ENCODE peak calls at places on chromosomes 5 and 9, in five cellular contexts. Q is fibroblast of lung, T is IMR-90, P is adipocyte, H is endothelial cell of umbilical vein. E is an unnamed sample.

GRCh38 chr9:26261503-26262330 is 583.5 kb upstream of the TUSC1 start:
- DNase-seq in T (peak; percentile 87), P (peak; percentile 70), H (peak; percentile 93), Q (peak; percentile 90), E (no peak)

GRCh38 chr5:96880402-96881164 is 4.3 kb downstream of the ERAP2 start:
- DNase-seq in P (no peak), T (peak; percentile 87), Q (peak; percentile 75), H (peak; percentile 88), E (no peak)

GRCh38 chr5:75510836-75511434 is 494 bp downstream of the CERT1 start:
- DNase-seq in Q (no peak), T (peak; percentile 15), H (peak; percentile 66), P (peak; percentile 70), E (peak; percentile 23)

GRCh38 chr5:122077451-122078115 is 476 bp downstream of the LOX start:
- DNase-seq in T (no peak), H (peak; percentile 56), P (peak; percentile 68), Q (no peak), E (peak; percentile 39)

GRCh38 chr9:129775443-129775842 is 22.6 kb upstream of the PTGES start:
- DNase-seq in P (no peak), Q (no peak), T (no peak), H (no peak), E (no peak)

GRCh38 chr5:113693205-113693553 is 179.7 kb downstream of the YTHDC2 start:
- DNase-seq in T (no peak), P (no peak), H (peak; percentile 15), Q (no peak), E (peak; percentile 69)

GRCh38 chr5:149857499-149857898 is 87.1 kb downstream of the PDE6A start:
- DNase-seq in T (no peak), Q (peak; percentile 27), H (peak; percentile 62), P (peak; percentile 36), E (no peak)

GRCh38 chr5:139873033-139873794 is 77.6 kb downstream of the PSD2 start:
- DNase-seq in H (no peak), P (peak; percentile 4), Q (no peak), T (no peak), E (no peak)

GRCh38 chr9:23117621-23118020 is 671.0 kb downstream of the DMRTA1 start:
- DNase-seq in T (peak; percentile 80), P (peak; percentile 61), H (peak; percentile 9), Q (peak; percentile 85), E (no peak)

GRCh38 chr5:128328479-128328878 is 209.6 kb downstream of the FBN2 start:
- DNase-seq in H (no peak), Q (peak; percentile 63), P (no peak), T (no peak), E (no peak)

GRCh38 chr5:172688735-172689572 is 47.9 kb downstream of the NEURL1B start:
- DNase-seq in P (no peak), H (peak; percentile 27), Q (no peak), T (peak; percentile 11), E (no peak)

GRCh38 chr5:35183243-35183955 is 46.9 kb downstream of the PRLR start:
- DNase-seq in H (peak; percentile 4), Q (peak; percentile 39), P (peak; percentile 52), T (peak; percentile 60), E (peak; percentile 14)

GRCh38 chr9:129610473-129611301 is 10.2 kb downstream of the C9orf50 start:
- DNase-seq in P (peak; percentile 89), Q (peak; percentile 54), H (peak; percentile 64), T (peak; percentile 58), E (peak; percentile 74)

GRCh38 chr5:164597293-164597900 is 1092.0 kb downstream of the MAT2B start:
- DNase-seq in Q (no peak), T (no peak), P (no peak), H (no peak), E (no peak)

GRCh38 chr5:10393491-10393890 is 40.0 kb downstream of the MARCHF6 start:
- DNase-seq in H (no peak), T (peak; percentile 60), Q (peak; percentile 59), P (peak; percentile 76), E (no peak)

GRCh38 chr9:127519301-127520166 is 68.2 kb downstream of the LRSAM1 start:
- DNase-seq in T (peak; percentile 98), Q (peak; percentile 99), P (peak; percentile 94), H (peak; percentile 95), E (no peak)

GRCh38 chr5:73633060-73633459 is 7.1 kb downstream of the ARHGEF28 start:
- DNase-seq in T (no peak), P (no peak), Q (no peak), H (no peak), E (no peak)

GRCh38 chr5:181189363-181189961 is 15.5 kb downstream of the TRIM7 start:
- DNase-seq in T (peak; percentile 30), P (peak; percentile 73), H (peak; percentile 53), Q (peak; percentile 42), E (no peak)

GRCh38 chr5:131994533-131995226 is 16.8 kb downstream of the ACSL6 start:
- DNase-seq in Q (no peak), P (no peak), T (no peak), H (no peak), E (no peak)

GRCh38 chr9:28810375-28811075 is 1237.2 kb upstream of the C9orf72 start:
- DNase-seq in P (no peak), Q (peak; percentile 39), T (no peak), H (no peak), E (no peak)

GRCh38 chr9:108618906-108619550 is 236.8 kb downstream of the ACTL7B start:
- DNase-seq in P (no peak), Q (peak; percentile 47), H (no peak), T (no peak), E (no peak)

GRCh38 chr9:81595887-81596558 is 93.3 kb downstream of the TLE1 start:
- DNase-seq in Q (no peak), T (no peak), P (no peak), H (peak; percentile 94), E (no peak)

GRCh38 chr5:36734422-36734821 is 128.0 kb downstream of the SLC1A3 start:
- DNase-seq in H (no peak), T (peak; percentile 36), Q (peak; percentile 13), P (peak; percentile 36), E (no peak)

GRCh38 chr9:120693609-120694008 is 20.7 kb downstream of the MEGF9 start:
- DNase-seq in H (no peak), T (peak; percentile 60), Q (peak; percentile 45), P (peak; percentile 15), E (no peak)

GRCh38 chr9:87118594-87118993 is 171.3 kb upstream of the GAS1 start:
- DNase-seq in Q (no peak), P (no peak), T (no peak), H (no peak), E (no peak)

GRCh38 chr9:113317777-113318176 is 14.6 kb upstream of the RNF183 start:
- DNase-seq in Q (no peak), T (no peak), P (peak; percentile 62), H (no peak), E (no peak)

DNA sequence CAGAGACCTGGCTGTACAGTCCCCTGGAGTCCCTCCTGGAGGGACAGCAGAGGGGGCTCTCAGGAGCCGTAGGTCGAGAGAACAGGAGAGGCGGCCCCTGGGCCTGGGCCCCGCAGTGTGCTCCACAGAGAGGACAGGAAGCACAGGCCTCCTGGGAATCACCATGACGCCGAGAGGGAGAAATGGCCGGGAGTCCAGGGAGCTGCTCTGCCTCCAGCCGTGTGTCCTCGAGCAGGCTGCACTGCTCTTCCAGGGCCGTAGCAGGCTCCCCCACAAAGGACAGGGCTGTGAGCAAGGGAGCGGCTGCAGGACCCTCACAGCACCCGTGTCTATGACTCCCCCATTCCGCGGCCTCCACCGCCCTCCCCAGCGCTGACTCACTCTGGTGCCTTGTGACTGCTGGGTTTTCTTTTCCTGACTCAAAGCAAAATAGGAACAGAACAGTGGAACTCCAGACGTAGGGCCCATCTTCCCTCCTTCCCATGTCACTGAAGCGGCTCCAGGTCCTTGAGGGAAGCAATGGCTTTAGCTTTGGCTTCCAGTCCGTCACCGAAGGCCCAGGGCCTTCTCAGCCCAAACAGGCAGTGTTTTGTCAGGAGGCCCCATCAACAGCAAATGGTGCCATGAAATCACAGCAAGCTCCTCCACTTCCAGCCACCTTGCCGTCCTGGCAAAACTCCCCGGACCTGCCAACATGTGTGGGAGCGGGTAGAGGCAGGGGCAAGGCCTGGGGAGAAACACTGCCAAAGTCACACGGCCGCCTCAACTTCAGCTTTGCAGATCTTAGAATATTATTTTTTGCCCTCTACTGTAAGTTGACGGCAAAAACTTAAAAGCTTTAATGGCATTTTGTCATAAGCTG is 114.2 kb downstream of the LHFPL2 start:
- DNase-seq in T (peak; percentile 72), H (no peak), Q (peak; percentile 87), P (peak; percentile 46), E (no peak)
- H3K9ac ChIP-seq in T (peak overlapping the region; percentile 7), H (no peak overlapping the region), Q (no peak overlapping the region), P (peak overlapping the region; percentile 44), E (no peak overlapping the region)

GRCh38 chr5:168752416-168753190 is 173.4 kb upstream of the PANK3 start:
- DNase-seq in H (no peak), T (no peak), P (no peak), Q (no peak), E (no peak)
- H3K9me3 ChIP-seq in H (no peaks in the 10 kb centered on the region), T (no peaks in the 10 kb centered on the region), P (no peaks in the 10 kb centered on the region), Q (no peaks in the 10 kb centered on the region), E (no peaks in the 10 kb centered on the region)

DNA sequence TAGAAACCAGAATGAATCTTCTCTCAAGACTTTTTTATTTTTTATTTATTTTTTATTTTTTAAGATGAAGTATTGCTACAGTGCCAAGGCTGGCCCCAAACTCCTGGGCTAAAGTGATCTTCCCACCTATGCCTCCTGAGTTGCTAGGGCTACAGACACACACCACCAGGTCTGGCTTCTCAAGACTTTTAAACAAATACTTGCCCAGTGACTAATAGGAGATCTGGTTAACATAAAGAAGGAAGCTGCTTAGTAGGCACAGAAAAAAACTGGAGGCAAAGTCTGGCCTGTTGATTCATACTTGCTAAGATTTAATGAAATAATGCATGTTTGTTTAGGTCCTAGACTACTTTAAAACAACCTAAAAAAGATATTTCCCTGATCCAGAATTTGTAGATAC is 43.8 kb downstream of the SLC38A9 start:
- DNase-seq in T (peak; percentile 91), Q (peak; percentile 93), H (peak; percentile 41), P (peak; percentile 81), E (no peak)
- H3K9ac ChIP-seq in T (no peak overlapping the region), Q (no peak overlapping the region), H (no peak overlapping the region), P (peak overlapping the region; percentile 55), E (no peak overlapping the region)

DNA sequence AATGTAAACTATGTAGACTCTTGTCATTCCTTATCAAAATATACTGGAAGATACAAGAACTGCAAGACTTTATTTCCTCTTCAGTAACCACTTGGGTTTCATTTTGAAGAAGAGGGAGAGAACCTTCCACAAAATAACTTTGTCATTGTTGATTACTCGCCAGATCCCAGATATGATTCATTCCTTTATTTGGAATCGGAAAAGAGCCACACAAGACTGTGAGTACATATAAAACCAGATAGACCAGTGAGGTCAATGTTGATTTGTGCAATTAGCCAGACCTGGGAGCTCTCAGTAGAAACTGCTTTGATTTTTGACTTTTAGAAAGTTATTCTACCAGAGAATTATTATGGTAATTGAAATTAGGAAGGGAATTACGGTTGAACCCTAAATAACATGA is 146.1 kb downstream of the TMEM167A start:
- DNase-seq in H (no peak), Q (peak; percentile 68), P (peak; percentile 19), T (peak; percentile 15), E (no peak)
- H3K9me3 ChIP-seq in H (no peaks in the 10 kb centered on the region), Q (no peaks in the 10 kb centered on the region), P (no peaks in the 10 kb centered on the region), T (no peaks in the 10 kb centered on the region), E (no peaks in the 10 kb centered on the region)

GRCh38 chr9:105912157-105912867 is 218.0 kb downstream of the TMEM38B start:
- DNase-seq in H (no peak), Q (no peak), P (no peak), T (no peak), E (no peak)
- H3K9ac ChIP-seq in H (no peak overlapping the region), Q (no peak overlapping the region), P (no peak overlapping the region), T (no peak overlapping the region), E (no peak overlapping the region)

GRCh38 chr9:123697686-123698085 is 232.2 kb downstream of the DENND1A start:
- DNase-seq in H (no peak), P (no peak), T (no peak), Q (no peak), E (no peak)
- H3K9me3 ChIP-seq in H (no peaks in the 10 kb centered on the region), P (peaks cover 12% of the 10 kb centered on the region), T (peaks cover 5% of the 10 kb centered on the region), Q (no peaks in the 10 kb centered on the region), E (peaks cover 5% of the 10 kb centered on the region)

GRCh38 chr5:179794575-179794974 is 789 bp downstream of the LTC4S start:
- DNase-seq in H (no peak), T (no peak), Q (no peak), P (no peak), E (no peak)
- H3K9ac ChIP-seq in H (no peak overlapping the region), T (no peak overlapping the region), Q (no peak overlapping the region), P (no peak overlapping the region), E (peak overlapping the region; percentile 16)

E was measured in neuronal stem cell.